ENCODE peak calls at places on chromosome 1, in six cellular contexts. Q, L, V, S, O and Y are unnamed samples.
A peak's percentile ranks its signal among the peaks of the same experiment; 100 is the strongest.

GRCh38 chr1:183778006-183778405 is 26.9 kb upstream of the RGL1 start:
- DNase-seq in S (no peak), V (no peak), O (no peak), Q (no peak), L (no peak), Y (no peak)

GRCh38 chr1:31936278-31936965 is 1.7 kb downstream of the PTP4A2 start:
- DNase-seq in Q (no peak), L (peak; percentile 52), S (no peak), O (no peak), V (no peak), Y (no peak)

GRCh38 chr1:179296356-179296755 is 2.8 kb downstream of the SOAT1 start:
- DNase-seq in V (no peak), L (no peak), Q (no peak), O (no peak), S (no peak), Y (no peak)

GRCh38 chr1:183090386-183091006 is 67.3 kb downstream of the LAMC1 start:
- DNase-seq in Q (no peak), V (no peak), L (no peak), S (no peak), O (peak; percentile 44), Y (no peak)

GRCh38 chr1:223246468-223246867 is 103.4 kb upstream of the TLR5 start:
- DNase-seq in S (no peak), V (no peak), Q (no peak), L (no peak), O (no peak), Y (no peak)

GRCh38 chr1:36342426-36343185 is 19.2 kb upstream of the EVA1B start:
- DNase-seq in S (no peak), O (peak; percentile 37), Q (no peak), V (no peak), L (peak; percentile 92), Y (no peak)

GRCh38 chr1:53183277-53183990 is 13.2 kb upstream of the CPT2 start:
- DNase-seq in L (no peak), O (no peak), S (no peak), V (no peak), Q (no peak), Y (no peak)

GRCh38 chr1:46535063-46535462 is 16.4 kb downstream of the KNCN start:
- DNase-seq in S (no peak), Q (no peak), L (peak; percentile 56), V (no peak), O (no peak), Y (no peak)

GRCh38 chr1:241022366-241022765 is 334.6 kb downstream of the RGS7 start:
- DNase-seq in S (no peak), V (no peak), Q (no peak), O (no peak), L (peak; percentile 54), Y (no peak)

GRCh38 chr1:87318806-87319205 is 9.9 kb upstream of the LMO4 start:
- DNase-seq in V (no peak), L (no peak), Q (no peak), O (no peak), S (no peak), Y (no peak)